ENCODE peak calls at places on chromosomes 13 and 19, in five cellular contexts. J is PC-9, H is heart right ventricle, D is SJSA1, L is occipital lobe. R is an unnamed sample.

GRCh38 chr13:25085125-25085742 is 10.7 kb upstream of the PABPC3 start:
- DNase-seq in H (no peak), D (peak), J (peak), L (peak), R (no peak)

GRCh38 chr13:45615501-45616101 is at the start of gene ERICH6B:
- DNase-seq in J (no peak), D (no peak), L (peak), H (no peak), R (no peak)

GRCh38 chr13:109945206-109945960 is 159.0 kb upstream of the IRS2 start:
- DNase-seq in L (no peak), D (no peak), H (no peak), J (no peak), R (no peak)

GRCh38 chr13:80524447-80525215 is 183.7 kb upstream of the SPRY2 start:
- DNase-seq in L (no peak), H (no peak), J (no peak), D (no peak), R (no peak)

GRCh38 chr13:91482427-91482826 is 84.0 kb downstream of the GPC5 start:
- DNase-seq in J (no peak), D (no peak), H (no peak), L (no peak), R (no peak)

GRCh38 chr19:2602391-2603181 is 99.9 kb downstream of the GNG7 start:
- DNase-seq in J (peak), L (peak), D (peak), H (peak), R (no peak)

GRCh38 chr13:44566601-44567000 is 9.5 kb downstream of the TSC22D1 start:
- DNase-seq in L (no peak), J (no peak), D (no peak), H (no peak), R (no peak)

GRCh38 chr19:54572696-54573311 is 786 bp upstream of the LILRA2 start:
- DNase-seq in J (no peak), D (no peak), L (peak), H (no peak), R (no peak)

GRCh38 chr19:45469835-45470146 is 2.0 kb downstream of the FOSB start:
- DNase-seq in D (no peak), J (no peak), H (no peak), L (no peak), R (no peak)